ENCODE peak calls at places on chromosomes 6 and 20, in four cellular contexts. S, G, H and A are unnamed samples.

GRCh38 chr6:37319156-37319555 is 34.6 kb upstream of the RNF8 start:
- DNase-seq in S (no peak), G (no peak), H (no peak), A (no peak)

GRCh38 chr20:35269055-35269781 is 8.7 kb downstream of the MMP24OS start:
- DNase-seq in S (peak), G (peak), H (no peak), A (peak)

GRCh38 chr6:129543981-129544380 is 166.0 kb downstream of the ARHGAP18 start:
- DNase-seq in S (no peak), G (no peak), H (no peak), A (no peak)

GRCh38 chr6:22078802-22079545 is 217.9 kb downstream of the PRL start:
- DNase-seq in S (no peak), G (no peak), H (no peak), A (no peak)

GRCh38 chr6:141077355-141078333 is 1055.1 kb upstream of the GJE1 start:
- DNase-seq in S (no peak), G (peak), H (no peak), A (peak)

GRCh38 chr6:13729891-13730290 is 18.3 kb upstream of the RANBP9 start:
- DNase-seq in S (no peak), G (no peak), H (no peak), A (no peak)

GRCh38 chr6:1995521-1996110 is 249.8 kb downstream of the GMDS start:
- DNase-seq in S (no peak), G (no peak), H (no peak), A (no peak)

GRCh38 chr6:62371395-62371794 is 85.4 kb upstream of the KHDRBS2 start:
- DNase-seq in S (no peak), G (no peak), H (no peak), A (no peak)

GRCh38 chr6:80214436-80215022 is 108.1 kb downstream of the BCKDHB start:
- DNase-seq in S (peak), G (peak), H (no peak), A (peak)

GRCh38 chr6:24927985-24928735 is 7.6 kb downstream of the RIPOR2 start:
- DNase-seq in S (no peak), G (no peak), H (no peak), A (no peak)

GRCh38 chr20:12113468-12114371 is 196.0 kb downstream of the BTBD3 start:
- DNase-seq in S (no peak), G (no peak), H (no peak), A (no peak)

GRCh38 chr6:35295521-35296315 is 1.9 kb upstream of the DEF6 start:
- DNase-seq in S (no peak), G (no peak), H (no peak), A (no peak)
- TF ChIP-seq KDM1A in S (no peak), G (no peak), H (no peak), A (no peak)

DNA sequence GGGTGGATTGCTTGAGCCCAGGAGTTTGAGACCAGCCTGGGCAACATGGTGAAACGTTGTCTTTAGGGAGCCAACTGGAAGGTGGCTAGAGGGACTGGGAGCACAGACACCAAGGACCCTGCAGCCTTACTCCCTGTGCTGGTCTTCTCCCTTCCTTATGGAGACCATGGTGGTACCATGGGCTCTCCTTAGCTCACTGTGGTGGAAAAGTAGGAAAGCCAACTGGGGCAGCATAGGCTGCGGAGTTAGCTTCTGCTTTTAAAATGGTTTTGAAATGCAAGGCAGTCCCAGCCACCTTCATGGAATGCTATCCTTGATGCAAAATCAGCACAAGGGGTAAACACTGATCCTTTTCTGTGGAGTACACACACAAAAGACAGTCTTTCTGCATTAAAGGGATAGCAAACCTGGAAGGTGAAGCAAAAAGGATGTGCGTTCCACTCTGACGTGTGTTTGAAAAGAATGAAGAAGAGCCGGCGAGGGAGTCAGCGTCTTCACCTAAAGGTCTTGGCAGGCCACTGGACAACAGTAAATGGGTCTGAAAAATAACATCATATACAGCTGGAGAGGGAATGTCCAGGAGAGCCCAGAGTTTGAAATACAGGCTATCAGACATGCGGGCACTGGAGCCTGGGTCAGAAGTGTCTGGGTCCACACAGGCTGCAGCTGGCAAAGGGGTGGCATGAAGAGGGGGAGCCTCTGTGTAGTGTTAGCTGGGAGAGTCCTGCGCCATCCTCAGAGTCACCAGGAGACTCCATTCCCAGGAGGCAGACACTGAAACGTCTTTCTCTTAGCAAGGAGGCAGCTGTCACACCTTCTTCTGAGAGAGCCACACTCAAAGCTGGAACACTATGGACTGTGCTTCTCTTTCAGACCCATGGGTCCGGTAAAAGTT is 58.5 kb downstream of the GPR6 start:
- DNase-seq in S (no peak), G (no peak), H (no peak), A (no peak)
- TF ChIP-seq ESRRA in S (no peak), G (no peak), H (no peak), A (no peak)

GRCh38 chr6:118912646-118913045 is 18.7 kb downstream of the ASF1A start:
- DNase-seq in S (no peak), G (no peak), H (no peak), A (no peak)
- TF ChIP-seq KDM1A in S (no peak), G (no peak), H (no peak), A (no peak)

GRCh38 chr6:118914598-118914997 is 20.4 kb downstream of the MCM9 start:
- DNase-seq in S (no peak), G (no peak), H (no peak), A (no peak)

GRCh38 chr6:118921084-118921483 is 13.9 kb downstream of the MCM9 start:
- DNase-seq in S (no peak), G (no peak), H (no peak), A (no peak)

GRCh38 chr6:118913161-118913560 is 19.2 kb downstream of the ASF1A start:
- DNase-seq in S (no peak), G (no peak), H (no peak), A (no peak)

GRCh38 chr6:118918326-118918725 is 16.6 kb downstream of the MCM9 start:
- DNase-seq in S (no peak), G (no peak), H (no peak), A (no peak)

GRCh38 chr6:118917550-118918321 is 17.2 kb downstream of the MCM9 start:
- DNase-seq in S (no peak), G (no peak), H (no peak), A (no peak)
- TF ChIP-seq ESRRA in S (no peak), G (no peak), H (no peak), A (no peak)

DNA sequence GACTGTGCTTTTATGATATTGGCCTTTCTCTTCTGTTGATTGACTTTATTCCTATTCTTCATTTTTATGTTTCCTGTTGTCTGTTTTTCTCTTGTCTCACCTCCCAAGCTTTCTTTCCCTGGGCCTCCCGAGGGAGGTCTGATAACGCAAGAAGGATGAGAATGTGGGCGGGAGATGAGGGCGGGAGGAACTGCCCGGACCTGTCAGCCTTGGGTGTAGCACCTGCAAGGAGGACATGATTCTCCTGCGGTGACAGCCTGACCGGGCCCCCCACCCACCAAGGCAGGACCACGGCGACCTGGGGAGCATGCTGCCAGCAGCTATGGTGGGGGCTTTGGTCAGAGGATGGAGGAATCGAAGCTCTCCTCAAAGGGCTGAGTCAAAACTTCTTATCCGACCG is 86.9 kb downstream of the PLEKHG1 start:
- DNase-seq in S (no peak), G (no peak), H (no peak), A (no peak)
- TF ChIP-seq KDM1A in S (no peak), G (no peak), H (no peak), A (no peak)